ENCODE peak calls at places on chromosomes 6 and 20, in five cellular contexts. One of them, this sample, is unnamed.

GRCh38 chr6:142613981-142614380 is 312.2 kb downstream of the ADGRG6 start:
- DNase-seq in sciatic nerve: no peak
- DNase-seq in CD8-positive, alpha-beta T cell: no peak
- DNase-seq in GM06990: no peak
- DNase-seq in fibroblast of the conjunctiva: no peak
- DNase-seq in this sample: no peak

GRCh38 chr20:51087306-51087705 is 64.4 kb upstream of the KCNG1 start:
- DNase-seq in sciatic nerve: no peak
- DNase-seq in CD8-positive, alpha-beta T cell: no peak
- DNase-seq in GM06990: no peak
- DNase-seq in fibroblast of the conjunctiva: no peak
- DNase-seq in this sample: no peak

GRCh38 chr6:24432611-24433010 is 29.9 kb downstream of the MRS2 start:
- DNase-seq in sciatic nerve: no peak
- DNase-seq in CD8-positive, alpha-beta T cell: no peak
- DNase-seq in GM06990: no peak
- DNase-seq in fibroblast of the conjunctiva: no peak
- DNase-seq in this sample: no peak

GRCh38 chr20:29301624-29302259 is 1955.7 kb upstream of the DEFB115 start:
- DNase-seq in sciatic nerve: peak
- DNase-seq in CD8-positive, alpha-beta T cell: no peak
- DNase-seq in GM06990: no peak
- DNase-seq in fibroblast of the conjunctiva: no peak
- DNase-seq in this sample: no peak

GRCh38 chr20:8523684-8524083 is 391.6 kb downstream of the PLCB1 start:
- DNase-seq in sciatic nerve: no peak
- DNase-seq in CD8-positive, alpha-beta T cell: no peak
- DNase-seq in GM06990: no peak
- DNase-seq in fibroblast of the conjunctiva: no peak
- DNase-seq in this sample: no peak

GRCh38 chr20:36310215-36310981 is 4.3 kb downstream of the DLGAP4 start:
- DNase-seq in sciatic nerve: no peak
- DNase-seq in CD8-positive, alpha-beta T cell: no peak
- DNase-seq in GM06990: no peak
- DNase-seq in fibroblast of the conjunctiva: no peak
- DNase-seq in this sample: no peak

GRCh38 chr20:61753196-61753942 is 312.3 kb downstream of the TAF4 start:
- DNase-seq in sciatic nerve: no peak
- DNase-seq in CD8-positive, alpha-beta T cell: no peak
- DNase-seq in GM06990: no peak
- DNase-seq in fibroblast of the conjunctiva: no peak
- DNase-seq in this sample: no peak

GRCh38 chr6:36615018-36615761 is 21.0 kb downstream of the SRSF3 start:
- DNase-seq in sciatic nerve: peak
- DNase-seq in CD8-positive, alpha-beta T cell: peak
- DNase-seq in GM06990: no peak
- DNase-seq in fibroblast of the conjunctiva: peak
- DNase-seq in this sample: peak

GRCh38 chr6:52531396-52531795 is 45.5 kb downstream of the TRAM2 start:
- DNase-seq in sciatic nerve: no peak
- DNase-seq in CD8-positive, alpha-beta T cell: no peak
- DNase-seq in GM06990: no peak
- DNase-seq in fibroblast of the conjunctiva: no peak
- DNase-seq in this sample: no peak